ENCODE peak calls at places on chromosome 9, in seven cellular contexts. One of them, this sample, is unnamed.

GRCh38 chr9:35645736-35646582 is 4.8 kb downstream of the SIT1 start:
- DNase-seq in activated CD4-positive, CD25-positive, alpha-beta regulatory T cell: no peak
- DNase-seq in GM12878: no peak
- DNase-seq in H9: peak; percentile 82
- DNase-seq in foreskin fibroblast: no peak
- DNase-seq in brain microvascular endothelial cell: no peak
- DNase-seq in AG09309: no peak
- DNase-seq in this sample: no peak

GRCh38 chr9:19156026-19156474 is 28.8 kb upstream of the PLIN2 start:
- DNase-seq in brain microvascular endothelial cell: no peak
- DNase-seq in foreskin fibroblast: no peak
- DNase-seq in H9: no peak
- DNase-seq in activated CD4-positive, CD25-positive, alpha-beta regulatory T cell: no peak
- DNase-seq in GM12878: no peak
- DNase-seq in AG09309: no peak
- DNase-seq in this sample: no peak

GRCh38 chr9:93659044-93659836 is 82.9 kb downstream of the PHF2 start:
- DNase-seq in AG09309: no peak
- DNase-seq in H9: no peak
- DNase-seq in activated CD4-positive, CD25-positive, alpha-beta regulatory T cell: no peak
- DNase-seq in GM12878: no peak
- DNase-seq in brain microvascular endothelial cell: no peak
- DNase-seq in foreskin fibroblast: no peak
- DNase-seq in this sample: no peak

GRCh38 chr9:91483189-91483691 is 59.6 kb upstream of the NFIL3 start:
- DNase-seq in activated CD4-positive, CD25-positive, alpha-beta regulatory T cell: no peak
- DNase-seq in GM12878: no peak
- DNase-seq in H9: no peak
- DNase-seq in AG09309: peak; percentile 42
- DNase-seq in foreskin fibroblast: peak; percentile 72
- DNase-seq in brain microvascular endothelial cell: peak; percentile 74
- DNase-seq in this sample: peak; percentile 43

GRCh38 chr9:31597977-31598376 is 786.5 kb upstream of the ACO1 start:
- DNase-seq in GM12878: no peak
- DNase-seq in AG09309: no peak
- DNase-seq in activated CD4-positive, CD25-positive, alpha-beta regulatory T cell: no peak
- DNase-seq in brain microvascular endothelial cell: peak; percentile 6
- DNase-seq in H9: no peak
- DNase-seq in foreskin fibroblast: peak; percentile 49
- DNase-seq in this sample: no peak

GRCh38 chr9:124852829-124853531 is at the start of gene WDR38:
- DNase-seq in H9: peak; percentile 88
- DNase-seq in AG09309: no peak
- DNase-seq in GM12878: no peak
- DNase-seq in brain microvascular endothelial cell: no peak
- DNase-seq in foreskin fibroblast: peak; percentile 82
- DNase-seq in activated CD4-positive, CD25-positive, alpha-beta regulatory T cell: peak; percentile 53
- DNase-seq in this sample: no peak

GRCh38 chr9:17859987-17860386 is 281.1 kb downstream of the SH3GL2 start:
- DNase-seq in activated CD4-positive, CD25-positive, alpha-beta regulatory T cell: no peak
- DNase-seq in foreskin fibroblast: no peak
- DNase-seq in brain microvascular endothelial cell: no peak
- DNase-seq in AG09309: no peak
- DNase-seq in GM12878: no peak
- DNase-seq in H9: no peak
- DNase-seq in this sample: no peak

GRCh38 chr9:99037768-99038167 is 67.1 kb upstream of the TGFBR1 start:
- DNase-seq in foreskin fibroblast: no peak
- DNase-seq in activated CD4-positive, CD25-positive, alpha-beta regulatory T cell: no peak
- DNase-seq in brain microvascular endothelial cell: no peak
- DNase-seq in H9: no peak
- DNase-seq in GM12878: no peak
- DNase-seq in AG09309: no peak
- DNase-seq in this sample: no peak

GRCh38 chr9:3088166-3088702 is 244.3 kb upstream of the PUM3 start:
- DNase-seq in GM12878: no peak
- DNase-seq in foreskin fibroblast: no peak
- DNase-seq in brain microvascular endothelial cell: no peak
- DNase-seq in H9: peak; percentile 83
- DNase-seq in AG09309: no peak
- DNase-seq in activated CD4-positive, CD25-positive, alpha-beta regulatory T cell: no peak
- DNase-seq in this sample: no peak

GRCh38 chr9:89448381-89448780 is 49.5 kb downstream of the SEMA4D start:
- DNase-seq in GM12878: no peak
- DNase-seq in H9: no peak
- DNase-seq in activated CD4-positive, CD25-positive, alpha-beta regulatory T cell: no peak
- DNase-seq in brain microvascular endothelial cell: no peak
- DNase-seq in foreskin fibroblast: peak; percentile 13
- DNase-seq in AG09309: no peak
- DNase-seq in this sample: no peak

GRCh38 chr9:126623667-126624452 is 10.1 kb downstream of the LMX1B start:
- DNase-seq in brain microvascular endothelial cell: no peak
- DNase-seq in activated CD4-positive, CD25-positive, alpha-beta regulatory T cell: no peak
- DNase-seq in GM12878: no peak
- DNase-seq in foreskin fibroblast: no peak
- DNase-seq in AG09309: no peak
- DNase-seq in H9: peak; percentile 69
- DNase-seq in this sample: no peak

GRCh38 chr9:89872913-89873707 is 268.3 kb downstream of the GADD45G start:
- DNase-seq in brain microvascular endothelial cell: no peak
- DNase-seq in AG09309: no peak
- DNase-seq in activated CD4-positive, CD25-positive, alpha-beta regulatory T cell: no peak
- DNase-seq in H9: peak; percentile 21
- DNase-seq in GM12878: no peak
- DNase-seq in foreskin fibroblast: no peak
- DNase-seq in this sample: no peak

GRCh38 chr9:70479880-70480291 is 65.4 kb upstream of the KLF9 start:
- DNase-seq in H9: peak; percentile 46
- DNase-seq in GM12878: no peak
- DNase-seq in brain microvascular endothelial cell: peak; percentile 64
- DNase-seq in foreskin fibroblast: peak; percentile 82
- DNase-seq in activated CD4-positive, CD25-positive, alpha-beta regulatory T cell: no peak
- DNase-seq in AG09309: no peak
- DNase-seq in this sample: no peak

GRCh38 chr9:69519470-69520240 is 152.5 kb downstream of the APBA1 start:
- DNase-seq in foreskin fibroblast: no peak
- DNase-seq in GM12878: no peak
- DNase-seq in H9: no peak
- DNase-seq in AG09309: no peak
- DNase-seq in brain microvascular endothelial cell: no peak
- DNase-seq in activated CD4-positive, CD25-positive, alpha-beta regulatory T cell: no peak
- DNase-seq in this sample: no peak

GRCh38 chr9:129777769-129778130 is 24.9 kb upstream of the PTGES start:
- DNase-seq in H9: no peak
- DNase-seq in activated CD4-positive, CD25-positive, alpha-beta regulatory T cell: no peak
- DNase-seq in GM12878: no peak
- DNase-seq in AG09309: no peak
- DNase-seq in brain microvascular endothelial cell: no peak
- DNase-seq in foreskin fibroblast: no peak
- DNase-seq in this sample: no peak

GRCh38 chr9:136599074-136599531 is 53.3 kb upstream of the NOTCH1 start:
- DNase-seq in brain microvascular endothelial cell: no peak
- DNase-seq in activated CD4-positive, CD25-positive, alpha-beta regulatory T cell: no peak
- DNase-seq in AG09309: no peak
- DNase-seq in GM12878: no peak
- DNase-seq in foreskin fibroblast: no peak
- DNase-seq in H9: no peak
- DNase-seq in this sample: no peak

GRCh38 chr9:76895186-76895585 is 10.7 kb downstream of the PRUNE2 start:
- DNase-seq in activated CD4-positive, CD25-positive, alpha-beta regulatory T cell: no peak
- DNase-seq in H9: no peak
- DNase-seq in foreskin fibroblast: no peak
- DNase-seq in GM12878: no peak
- DNase-seq in AG09309: no peak
- DNase-seq in brain microvascular endothelial cell: no peak
- DNase-seq in this sample: no peak

GRCh38 chr9:37198034-37198718 is 77.8 kb downstream of the ZCCHC7 start:
- DNase-seq in H9: no peak
- DNase-seq in AG09309: no peak
- DNase-seq in activated CD4-positive, CD25-positive, alpha-beta regulatory T cell: no peak
- DNase-seq in brain microvascular endothelial cell: no peak
- DNase-seq in GM12878: no peak
- DNase-seq in foreskin fibroblast: no peak
- DNase-seq in this sample: no peak

GRCh38 chr9:81529556-81530193 is 159.7 kb downstream of the TLE1 start:
- DNase-seq in AG09309: peak; percentile 16
- DNase-seq in H9: no peak
- DNase-seq in activated CD4-positive, CD25-positive, alpha-beta regulatory T cell: no peak
- DNase-seq in GM12878: no peak
- DNase-seq in foreskin fibroblast: peak; percentile 82
- DNase-seq in brain microvascular endothelial cell: no peak
- DNase-seq in this sample: peak; percentile 44

GRCh38 chr9:89734561-89734960 is 129.7 kb downstream of the GADD45G start:
- DNase-seq in AG09309: no peak
- DNase-seq in GM12878: no peak
- DNase-seq in foreskin fibroblast: no peak
- DNase-seq in H9: no peak
- DNase-seq in activated CD4-positive, CD25-positive, alpha-beta regulatory T cell: no peak
- DNase-seq in brain microvascular endothelial cell: no peak
- DNase-seq in this sample: no peak

GRCh38 chr9:89649045-89649691 is 44.4 kb downstream of the GADD45G start:
- DNase-seq in GM12878: no peak
- DNase-seq in foreskin fibroblast: no peak
- DNase-seq in activated CD4-positive, CD25-positive, alpha-beta regulatory T cell: no peak
- DNase-seq in H9: no peak
- DNase-seq in brain microvascular endothelial cell: no peak
- DNase-seq in AG09309: no peak
- DNase-seq in this sample: no peak

GRCh38 chr9:123637940-123638634 is 282.1 kb downstream of the CRB2 start:
- DNase-seq in GM12878: peak; percentile 75
- DNase-seq in H9: no peak
- DNase-seq in activated CD4-positive, CD25-positive, alpha-beta regulatory T cell: no peak
- DNase-seq in brain microvascular endothelial cell: no peak
- DNase-seq in AG09309: peak; percentile 1
- DNase-seq in foreskin fibroblast: no peak
- DNase-seq in this sample: no peak

GRCh38 chr9:116320180-116320799 is 166.7 kb downstream of the PAPPA start:
- DNase-seq in brain microvascular endothelial cell: no peak
- DNase-seq in foreskin fibroblast: no peak
- DNase-seq in activated CD4-positive, CD25-positive, alpha-beta regulatory T cell: no peak
- DNase-seq in GM12878: no peak
- DNase-seq in AG09309: no peak
- DNase-seq in H9: no peak
- DNase-seq in this sample: no peak

GRCh38 chr9:124015661-124016131 is 4.1 kb downstream of the LHX2 start:
- DNase-seq in activated CD4-positive, CD25-positive, alpha-beta regulatory T cell: no peak
- DNase-seq in foreskin fibroblast: no peak
- DNase-seq in H9: no peak
- DNase-seq in brain microvascular endothelial cell: no peak
- DNase-seq in GM12878: no peak
- DNase-seq in AG09309: no peak
- DNase-seq in this sample: no peak

GRCh38 chr9:122333169-122333808 is 37.5 kb upstream of the PTGS1 start:
- DNase-seq in AG09309: no peak
- DNase-seq in brain microvascular endothelial cell: no peak
- DNase-seq in activated CD4-positive, CD25-positive, alpha-beta regulatory T cell: no peak
- DNase-seq in H9: no peak
- DNase-seq in foreskin fibroblast: no peak
- DNase-seq in GM12878: no peak
- DNase-seq in this sample: no peak

GRCh38 chr9:127847155-127847463 is 7.3 kb downstream of the ENG start:
- DNase-seq in GM12878: no peak
- DNase-seq in activated CD4-positive, CD25-positive, alpha-beta regulatory T cell: no peak
- DNase-seq in H9: no peak
- DNase-seq in brain microvascular endothelial cell: no peak
- DNase-seq in AG09309: no peak
- DNase-seq in foreskin fibroblast: peak; percentile 33
- DNase-seq in this sample: no peak

GRCh38 chr9:130623466-130623865 is 40.9 kb upstream of the PRDM12 start:
- DNase-seq in foreskin fibroblast: no peak
- DNase-seq in H9: no peak
- DNase-seq in activated CD4-positive, CD25-positive, alpha-beta regulatory T cell: no peak
- DNase-seq in brain microvascular endothelial cell: no peak
- DNase-seq in GM12878: no peak
- DNase-seq in AG09309: no peak
- DNase-seq in this sample: no peak

GRCh38 chr9:81993656-81994055 is 5.1 kb downstream of the SPATA31D1 start:
- DNase-seq in activated CD4-positive, CD25-positive, alpha-beta regulatory T cell: no peak
- DNase-seq in H9: no peak
- DNase-seq in brain microvascular endothelial cell: no peak
- DNase-seq in foreskin fibroblast: no peak
- DNase-seq in AG09309: no peak
- DNase-seq in GM12878: no peak
- DNase-seq in this sample: no peak

GRCh38 chr9:114718801-114719221 is 36.8 kb upstream of the TEX48 start:
- DNase-seq in activated CD4-positive, CD25-positive, alpha-beta regulatory T cell: peak; percentile 69
- DNase-seq in AG09309: no peak
- DNase-seq in H9: peak; percentile 34
- DNase-seq in foreskin fibroblast: no peak
- DNase-seq in GM12878: no peak
- DNase-seq in brain microvascular endothelial cell: no peak
- DNase-seq in this sample: no peak

GRCh38 chr9:130443840-130444492 is 795 bp upstream of the ASS1 start:
- DNase-seq in AG09309: no peak
- DNase-seq in brain microvascular endothelial cell: no peak
- DNase-seq in H9: no peak
- DNase-seq in foreskin fibroblast: peak; percentile 48
- DNase-seq in activated CD4-positive, CD25-positive, alpha-beta regulatory T cell: no peak
- DNase-seq in GM12878: no peak
- DNase-seq in this sample: no peak

GRCh38 chr9:70952131-70952727 is 169.2 kb downstream of the TRPM3 start:
- DNase-seq in H9: no peak
- DNase-seq in brain microvascular endothelial cell: no peak
- DNase-seq in foreskin fibroblast: peak; percentile 19
- DNase-seq in GM12878: no peak
- DNase-seq in activated CD4-positive, CD25-positive, alpha-beta regulatory T cell: no peak
- DNase-seq in AG09309: no peak
- DNase-seq in this sample: no peak

GRCh38 chr9:18297532-18297872 is 176.5 kb upstream of the ADAMTSL1 start:
- DNase-seq in activated CD4-positive, CD25-positive, alpha-beta regulatory T cell: no peak
- DNase-seq in H9: peak; percentile 56
- DNase-seq in GM12878: no peak
- DNase-seq in brain microvascular endothelial cell: no peak
- DNase-seq in AG09309: no peak
- DNase-seq in foreskin fibroblast: no peak
- DNase-seq in this sample: no peak

GRCh38 chr9:126337690-126338426 is 11.2 kb downstream of the MVB12B start:
- DNase-seq in activated CD4-positive, CD25-positive, alpha-beta regulatory T cell: no peak
- DNase-seq in AG09309: no peak
- DNase-seq in foreskin fibroblast: no peak
- DNase-seq in GM12878: no peak
- DNase-seq in brain microvascular endothelial cell: no peak
- DNase-seq in H9: no peak
- DNase-seq in this sample: no peak

GRCh38 chr9:118230319-118230718 is 526.1 kb downstream of the TLR4 start:
- DNase-seq in AG09309: no peak
- DNase-seq in brain microvascular endothelial cell: no peak
- DNase-seq in foreskin fibroblast: no peak
- DNase-seq in activated CD4-positive, CD25-positive, alpha-beta regulatory T cell: no peak
- DNase-seq in GM12878: no peak
- DNase-seq in H9: no peak
- DNase-seq in this sample: no peak

GRCh38 chr9:65411336-65411735 is 126.3 kb upstream of the FOXD4L5 start:
- DNase-seq in GM12878: no peak
- DNase-seq in activated CD4-positive, CD25-positive, alpha-beta regulatory T cell: no peak
- DNase-seq in H9: no peak
- DNase-seq in brain microvascular endothelial cell: no peak
- DNase-seq in foreskin fibroblast: no peak
- DNase-seq in AG09309: no peak
- DNase-seq in this sample: no peak

GRCh38 chr9:115969096-115969495 is 184.5 kb upstream of the PAPPA start:
- DNase-seq in brain microvascular endothelial cell: no peak
- DNase-seq in H9: no peak
- DNase-seq in GM12878: no peak
- DNase-seq in AG09309: no peak
- DNase-seq in activated CD4-positive, CD25-positive, alpha-beta regulatory T cell: no peak
- DNase-seq in foreskin fibroblast: no peak
- DNase-seq in this sample: no peak

GRCh38 chr9:116565986-116566385 is 121.1 kb upstream of the TRIM32 start:
- DNase-seq in brain microvascular endothelial cell: no peak
- DNase-seq in foreskin fibroblast: peak; percentile 47
- DNase-seq in activated CD4-positive, CD25-positive, alpha-beta regulatory T cell: no peak
- DNase-seq in GM12878: no peak
- DNase-seq in AG09309: no peak
- DNase-seq in H9: no peak
- DNase-seq in this sample: no peak

GRCh38 chr9:111074395-111074794 is 36.1 kb upstream of the LPAR1 start:
- DNase-seq in brain microvascular endothelial cell: no peak
- DNase-seq in foreskin fibroblast: no peak
- DNase-seq in GM12878: no peak
- DNase-seq in AG09309: no peak
- DNase-seq in H9: no peak
- DNase-seq in activated CD4-positive, CD25-positive, alpha-beta regulatory T cell: no peak
- DNase-seq in this sample: no peak